ENCODE peak calls at places on chromosomes 11 and 22, in five cellular contexts. J, T, G, A and I are unnamed samples.

GRCh38 chr11:103881518-103882070 is 154.8 kb upstream of the DDI1 start:
- DNase-seq in J (no peak), T (no peak), G (no peak), A (no peak), I (no peak)

GRCh38 chr11:79052539-79052938 is 388.3 kb downstream of the TENM4 start:
- DNase-seq in J (no peak), T (no peak), G (no peak), A (peak), I (no peak)

GRCh38 chr11:118908931-118909618 is 16.7 kb downstream of the BCL9L start:
- DNase-seq in J (no peak), T (no peak), G (no peak), A (peak), I (peak)

GRCh38 chr11:46918087-46918751 is at the start of gene LRP4:
- DNase-seq in J (peak), T (no peak), G (no peak), A (peak), I (no peak)

GRCh38 chr11:65646921-65647701 is 9.2 kb downstream of the SIPA1 start:
- DNase-seq in J (no peak), T (no peak), G (no peak), A (peak), I (no peak)

GRCh38 chr11:29324328-29324727 is 692.5 kb downstream of the KCNA4 start:
- DNase-seq in J (no peak), T (no peak), G (no peak), A (no peak), I (no peak)

GRCh38 chr11:67024410-67024809 is 1.5 kb downstream of the SYT12 start:
- DNase-seq in J (no peak), T (no peak), G (no peak), A (no peak), I (no peak)

GRCh38 chr22:29574762-29575450 is 6.0 kb downstream of the NIPSNAP1 start:
- DNase-seq in J (peak), T (no peak), G (no peak), A (no peak), I (no peak)

GRCh38 chr11:123086315-123086714 is 24.4 kb upstream of the HSPA8 start:
- DNase-seq in J (no peak), T (no peak), G (no peak), A (no peak), I (peak)

GRCh38 chr22:50136431-50137047 is 34.0 kb upstream of the PANX2 start:
- DNase-seq in J (no peak), T (no peak), G (no peak), A (no peak), I (no peak)

GRCh38 chr22:37777122-37777687 is 30.5 kb upstream of the GCAT start:
- DNase-seq in J (no peak), T (no peak), G (no peak), A (peak), I (no peak)

GRCh38 chr11:21446939-21447590 is 745.8 kb upstream of the ANO5 start:
- DNase-seq in J (no peak), T (no peak), G (no peak), A (no peak), I (no peak)

GRCh38 chr22:46057762-46058420 is 80.9 kb upstream of the WNT7B start:
- DNase-seq in J (no peak), T (no peak), G (peak), A (no peak), I (peak)

GRCh38 chr11:116217006-116217405 is 555.8 kb downstream of the BUD13 start:
- DNase-seq in J (no peak), T (no peak), G (no peak), A (peak), I (no peak)

GRCh38 chr11:67489203-67489859 is 6.5 kb downstream of the AIP start:
- DNase-seq in J (no peak), T (no peak), G (no peak), A (no peak), I (no peak)

GRCh38 chr22:20653795-20654342 is 120.0 kb upstream of the SERPIND1 start:
- DNase-seq in J (no peak), T (no peak), G (no peak), A (no peak), I (no peak)

GRCh38 chr11:124415356-124415923 is 9.2 kb downstream of the OR8B4 start:
- DNase-seq in J (no peak), T (no peak), G (peak), A (no peak), I (peak)

GRCh38 chr11:3220521-3221407 is 2.2 kb upstream of the MRGPRG start:
- DNase-seq in J (no peak), T (no peak), G (no peak), A (no peak), I (no peak)

GRCh38 chr11:3196161-3197043 is 22.2 kb downstream of the MRGPRG start:
- DNase-seq in J (no peak), T (no peak), G (no peak), A (no peak), I (no peak)